ENCODE peak calls at places on chromosomes 5 and 9, in nine cellular contexts. One of them, this sample, is unnamed.

GRCh38 chr5:37533851-37534250 is 154.7 kb downstream of the WDR70 start:
- DNase-seq in endothelial cell: no peak
- DNase-seq in PC-3: peak
- DNase-seq in fibroblast of pulmonary artery: peak
- DNase-seq in spleen: no peak
- DNase-seq in esophagus muscularis mucosa: no peak
- DNase-seq in prostate gland: no peak
- DNase-seq in IMR-90: peak
- DNase-seq in coronary artery: no peak
- DNase-seq in this sample: no peak

GRCh38 chr9:136617746-136618577 is 44.8 kb upstream of the EGFL7 start:
- DNase-seq in spleen: peak
- DNase-seq in esophagus muscularis mucosa: no peak
- DNase-seq in IMR-90: no peak
- DNase-seq in prostate gland: no peak
- DNase-seq in PC-3: no peak
- DNase-seq in endothelial cell: no peak
- DNase-seq in coronary artery: no peak
- DNase-seq in fibroblast of pulmonary artery: no peak
- DNase-seq in this sample: no peak

GRCh38 chr5:77167695-77168111 is 42.8 kb upstream of the PDE8B start:
- DNase-seq in IMR-90: peak
- DNase-seq in PC-3: peak
- DNase-seq in spleen: no peak
- DNase-seq in esophagus muscularis mucosa: peak
- DNase-seq in prostate gland: no peak
- DNase-seq in endothelial cell: no peak
- DNase-seq in fibroblast of pulmonary artery: peak
- DNase-seq in coronary artery: no peak
- DNase-seq in this sample: no peak

GRCh38 chr5:172010278-172010677 is 3.8 kb upstream of the FBXW11 start:
- DNase-seq in endothelial cell: no peak
- DNase-seq in spleen: no peak
- DNase-seq in fibroblast of pulmonary artery: peak
- DNase-seq in IMR-90: no peak
- DNase-seq in coronary artery: no peak
- DNase-seq in esophagus muscularis mucosa: no peak
- DNase-seq in prostate gland: no peak
- DNase-seq in PC-3: peak
- DNase-seq in this sample: no peak

GRCh38 chr5:937151-937924 is 44.7 kb downstream of the TRIP13 start:
- DNase-seq in endothelial cell: no peak
- DNase-seq in PC-3: no peak
- DNase-seq in fibroblast of pulmonary artery: no peak
- DNase-seq in esophagus muscularis mucosa: no peak
- DNase-seq in IMR-90: no peak
- DNase-seq in spleen: peak
- DNase-seq in prostate gland: no peak
- DNase-seq in coronary artery: no peak
- DNase-seq in this sample: no peak

GRCh38 chr5:125700380-125700856 is 722.8 kb upstream of the GRAMD2B start:
- DNase-seq in fibroblast of pulmonary artery: peak
- DNase-seq in prostate gland: no peak
- DNase-seq in spleen: no peak
- DNase-seq in endothelial cell: no peak
- DNase-seq in coronary artery: no peak
- DNase-seq in IMR-90: no peak
- DNase-seq in esophagus muscularis mucosa: no peak
- DNase-seq in PC-3: peak
- DNase-seq in this sample: no peak

GRCh38 chr5:141618030-141618803 is 583 bp downstream of the DIAPH1 start:
- DNase-seq in PC-3: peak
- DNase-seq in spleen: peak
- DNase-seq in coronary artery: peak
- DNase-seq in fibroblast of pulmonary artery: no peak
- DNase-seq in prostate gland: peak
- DNase-seq in IMR-90: peak
- DNase-seq in endothelial cell: peak
- DNase-seq in esophagus muscularis mucosa: no peak
- DNase-seq in this sample: peak

GRCh38 chr5:168947212-168947868 is 353.6 kb downstream of the SLIT3 start:
- DNase-seq in fibroblast of pulmonary artery: peak
- DNase-seq in coronary artery: no peak
- DNase-seq in prostate gland: no peak
- DNase-seq in endothelial cell: peak
- DNase-seq in IMR-90: peak
- DNase-seq in PC-3: peak
- DNase-seq in spleen: no peak
- DNase-seq in esophagus muscularis mucosa: no peak
- DNase-seq in this sample: peak

GRCh38 chr9:124659099-124659659 is 111.9 kb downstream of the NR6A1 start:
- DNase-seq in spleen: peak
- DNase-seq in prostate gland: peak
- DNase-seq in IMR-90: peak
- DNase-seq in coronary artery: peak
- DNase-seq in PC-3: peak
- DNase-seq in endothelial cell: peak
- DNase-seq in esophagus muscularis mucosa: peak
- DNase-seq in fibroblast of pulmonary artery: peak
- DNase-seq in this sample: peak

GRCh38 chr5:3858524-3858923 is 262.9 kb downstream of the IRX1 start:
- DNase-seq in endothelial cell: no peak
- DNase-seq in prostate gland: no peak
- DNase-seq in PC-3: no peak
- DNase-seq in coronary artery: no peak
- DNase-seq in fibroblast of pulmonary artery: no peak
- DNase-seq in spleen: no peak
- DNase-seq in esophagus muscularis mucosa: no peak
- DNase-seq in IMR-90: no peak
- DNase-seq in this sample: no peak

GRCh38 chr5:96788112-96788749 is 19.5 kb downstream of the ERAP1 start:
- DNase-seq in endothelial cell: no peak
- DNase-seq in coronary artery: no peak
- DNase-seq in PC-3: no peak
- DNase-seq in fibroblast of pulmonary artery: peak
- DNase-seq in IMR-90: peak
- DNase-seq in prostate gland: no peak
- DNase-seq in spleen: no peak
- DNase-seq in esophagus muscularis mucosa: no peak
- DNase-seq in this sample: no peak

GRCh38 chr9:38619556-38620447 is 594 bp downstream of the ANKRD18A start:
- DNase-seq in coronary artery: no peak
- DNase-seq in endothelial cell: peak
- DNase-seq in PC-3: peak
- DNase-seq in esophagus muscularis mucosa: no peak
- DNase-seq in IMR-90: no peak
- DNase-seq in fibroblast of pulmonary artery: no peak
- DNase-seq in prostate gland: peak
- DNase-seq in spleen: peak
- DNase-seq in this sample: no peak

GRCh38 chr9:111298831-111299603 is 31.0 kb downstream of the OR2K2 start:
- DNase-seq in esophagus muscularis mucosa: no peak
- DNase-seq in IMR-90: peak
- DNase-seq in PC-3: peak
- DNase-seq in spleen: no peak
- DNase-seq in prostate gland: peak
- DNase-seq in endothelial cell: peak
- DNase-seq in fibroblast of pulmonary artery: peak
- DNase-seq in coronary artery: no peak
- DNase-seq in this sample: peak

GRCh38 chr5:90399251-90399650 is 10.3 kb downstream of the CETN3 start:
- DNase-seq in PC-3: no peak
- DNase-seq in prostate gland: no peak
- DNase-seq in coronary artery: no peak
- DNase-seq in IMR-90: no peak
- DNase-seq in fibroblast of pulmonary artery: no peak
- DNase-seq in spleen: no peak
- DNase-seq in endothelial cell: no peak
- DNase-seq in esophagus muscularis mucosa: no peak
- DNase-seq in this sample: no peak

GRCh38 chr9:127535834-127536233 is 76.2 kb upstream of the STXBP1 start:
- DNase-seq in fibroblast of pulmonary artery: peak
- DNase-seq in endothelial cell: no peak
- DNase-seq in prostate gland: no peak
- DNase-seq in spleen: no peak
- DNase-seq in esophagus muscularis mucosa: no peak
- DNase-seq in PC-3: no peak
- DNase-seq in IMR-90: peak
- DNase-seq in coronary artery: no peak
- DNase-seq in this sample: no peak

GRCh38 chr5:39217365-39218281 is 1.7 kb downstream of the FYB1 start:
- DNase-seq in fibroblast of pulmonary artery: peak
- DNase-seq in coronary artery: no peak
- DNase-seq in prostate gland: peak
- DNase-seq in PC-3: peak
- DNase-seq in esophagus muscularis mucosa: no peak
- DNase-seq in spleen: peak
- DNase-seq in endothelial cell: peak
- DNase-seq in IMR-90: peak
- DNase-seq in this sample: peak

GRCh38 chr5:167902298-167902697 is 389.1 kb upstream of the WWC1 start:
- DNase-seq in spleen: no peak
- DNase-seq in endothelial cell: no peak
- DNase-seq in PC-3: no peak
- DNase-seq in prostate gland: no peak
- DNase-seq in fibroblast of pulmonary artery: no peak
- DNase-seq in IMR-90: no peak
- DNase-seq in coronary artery: no peak
- DNase-seq in esophagus muscularis mucosa: no peak
- DNase-seq in this sample: no peak

GRCh38 chr9:98323831-98324135 is 68.3 kb upstream of the TBC1D2 start:
- DNase-seq in coronary artery: no peak
- DNase-seq in PC-3: no peak
- DNase-seq in prostate gland: no peak
- DNase-seq in IMR-90: no peak
- DNase-seq in spleen: no peak
- DNase-seq in endothelial cell: no peak
- DNase-seq in fibroblast of pulmonary artery: no peak
- DNase-seq in esophagus muscularis mucosa: no peak
- DNase-seq in this sample: no peak
- TF ChIP-seq CTCF in coronary artery: no peak
- TF ChIP-seq CTCF in PC-3: no peak
- TF ChIP-seq CTCF in prostate gland: no peak
- TF ChIP-seq CTCF in IMR-90: no peak
- TF ChIP-seq CTCF in spleen: no peak
- TF ChIP-seq CTCF in endothelial cell: no peak
- TF ChIP-seq CTCF in fibroblast of pulmonary artery: no peak
- TF ChIP-seq CTCF in esophagus muscularis mucosa: no peak
- TF ChIP-seq CTCF in this sample: no peak

DNA sequence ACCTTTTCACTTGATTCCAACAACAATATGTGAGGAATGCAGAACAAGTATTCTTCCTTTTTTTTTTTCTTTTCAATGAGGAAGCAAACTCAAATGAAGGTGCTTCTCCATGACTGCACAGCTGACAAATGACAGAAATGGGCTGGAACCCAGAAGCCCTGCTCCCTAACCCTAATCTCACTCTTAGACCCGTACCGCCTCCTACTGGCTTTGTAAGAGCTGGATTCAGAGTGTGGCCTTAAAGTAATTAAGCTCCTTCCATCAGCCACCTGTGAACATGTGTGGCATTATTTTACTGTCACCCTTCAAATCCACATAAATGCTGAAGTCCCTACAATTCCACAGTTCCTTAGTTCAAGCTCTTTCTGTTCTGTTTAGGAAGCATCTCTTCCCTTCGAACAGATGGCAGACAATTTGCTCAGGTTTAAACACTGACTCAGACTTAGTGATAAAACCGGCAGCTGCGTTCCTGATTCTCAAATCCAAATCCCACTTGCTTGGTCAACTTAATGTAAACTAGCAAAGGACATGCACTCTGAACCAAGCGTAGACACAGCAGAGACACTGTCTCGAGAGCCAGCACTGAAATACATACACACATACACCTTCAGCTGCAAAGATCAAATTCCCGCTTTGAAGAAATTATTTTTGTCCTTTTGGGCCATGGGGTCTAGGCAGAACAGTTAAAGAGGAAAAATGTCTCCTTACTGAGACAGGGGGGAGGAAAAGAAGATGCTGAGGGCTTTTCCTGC is 316.7 kb upstream of the TLE4 start:
- DNase-seq in coronary artery: no peak
- DNase-seq in esophagus muscularis mucosa: no peak
- DNase-seq in spleen: no peak
- DNase-seq in fibroblast of pulmonary artery: peak
- DNase-seq in PC-3: peak
- DNase-seq in prostate gland: no peak
- DNase-seq in IMR-90: peak
- DNase-seq in endothelial cell: no peak
- DNase-seq in this sample: no peak
- TF ChIP-seq CTCF in coronary artery: no peak
- TF ChIP-seq CTCF in esophagus muscularis mucosa: no peak
- TF ChIP-seq CTCF in spleen: no peak
- TF ChIP-seq CTCF in fibroblast of pulmonary artery: peak
- TF ChIP-seq CTCF in PC-3: peak
- TF ChIP-seq CTCF in prostate gland: no peak
- TF ChIP-seq CTCF in IMR-90: peak
- TF ChIP-seq CTCF in endothelial cell: no peak
- TF ChIP-seq CTCF in this sample: no peak

GRCh38 chr9:28620661-28621060 is 1047.4 kb upstream of the C9orf72 start:
- DNase-seq in spleen: no peak
- DNase-seq in coronary artery: no peak
- DNase-seq in endothelial cell: no peak
- DNase-seq in PC-3: no peak
- DNase-seq in prostate gland: no peak
- DNase-seq in fibroblast of pulmonary artery: no peak
- DNase-seq in esophagus muscularis mucosa: no peak
- DNase-seq in IMR-90: no peak
- DNase-seq in this sample: no peak
- TF ChIP-seq CTCF in spleen: no peak
- TF ChIP-seq CTCF in coronary artery: no peak
- TF ChIP-seq CTCF in endothelial cell: no peak
- TF ChIP-seq CTCF in PC-3: no peak
- TF ChIP-seq CTCF in prostate gland: no peak
- TF ChIP-seq CTCF in fibroblast of pulmonary artery: no peak
- TF ChIP-seq CTCF in esophagus muscularis mucosa: no peak
- TF ChIP-seq CTCF in IMR-90: no peak
- TF ChIP-seq CTCF in this sample: no peak

GRCh38 chr9:6080154-6080716 is 64.8 kb upstream of the RANBP6 start:
- DNase-seq in fibroblast of pulmonary artery: peak
- DNase-seq in coronary artery: peak
- DNase-seq in PC-3: peak
- DNase-seq in prostate gland: peak
- DNase-seq in esophagus muscularis mucosa: peak
- DNase-seq in spleen: peak
- DNase-seq in IMR-90: peak
- DNase-seq in endothelial cell: peak
- DNase-seq in this sample: peak
- TF ChIP-seq CTCF in fibroblast of pulmonary artery: no peak
- TF ChIP-seq CTCF in coronary artery: no peak
- TF ChIP-seq CTCF in PC-3: no peak
- TF ChIP-seq CTCF in prostate gland: no peak
- TF ChIP-seq CTCF in esophagus muscularis mucosa: peak
- TF ChIP-seq CTCF in spleen: no peak
- TF ChIP-seq CTCF in IMR-90: no peak
- TF ChIP-seq CTCF in endothelial cell: no peak
- TF ChIP-seq CTCF in this sample: no peak

This sample was measured in GM20000.